ENCODE peak calls at places on chromosomes 12 and 14, in four cellular contexts. S, Z, J and L are unnamed samples.

GRCh38 chr14:77870646-77871045 is 70.7 kb downstream of the ADCK1 start:
- DNase-seq in S (no peak), Z (no peak), J (no peak), L (no peak)

GRCh38 chr14:103696027-103696402 is 19.2 kb downstream of the XRCC3 start:
- DNase-seq in S (no peak), Z (no peak), J (no peak), L (no peak)

GRCh38 chr14:77892890-77893484 is 93.1 kb downstream of the ADCK1 start:
- DNase-seq in S (no peak), Z (no peak), J (no peak), L (no peak)

GRCh38 chr12:94107910-94108309 is 40.5 kb upstream of the PLXNC1 start:
- DNase-seq in S (no peak), Z (no peak), J (no peak), L (no peak)

GRCh38 chr12:122412851-122413433 is 9.5 kb downstream of the CLIP1 start:
- DNase-seq in S (no peak), Z (no peak), J (no peak), L (no peak)

GRCh38 chr12:48925218-48925871 is at the start of gene FKBP11:
- DNase-seq in S (peak), Z (peak), J (peak), L (peak)

GRCh38 chr12:5003025-5003666 is 40.5 kb upstream of the KCNA5 start:
- DNase-seq in S (no peak), Z (no peak), J (peak), L (peak)

GRCh38 chr12:26247873-26248272 is 52.5 kb downstream of the SSPN start:
- DNase-seq in S (no peak), Z (no peak), J (no peak), L (no peak)

GRCh38 chr14:72692678-72693077 is 201.2 kb downstream of the DPF3 start:
- DNase-seq in S (no peak), Z (no peak), J (no peak), L (no peak)

GRCh38 chr14:49114161-49114893 is 471.9 kb downstream of the RPS29 start:
- DNase-seq in S (no peak), Z (no peak), J (no peak), L (no peak)

GRCh38 chr12:118336123-118336522 is 36.6 kb downstream of the TAOK3 start:
- DNase-seq in S (no peak), Z (no peak), J (no peak), L (no peak)

GRCh38 chr14:35482994-35483515 is 50.9 kb upstream of the INSM2 start:
- DNase-seq in S (no peak), Z (no peak), J (no peak), L (no peak)